ENCODE peak calls at places on chromosomes 4 and X, in four cellular contexts. V is dorsolateral prefrontal cortex, W is adrenal gland, Y is breast epithelium. X is an unnamed sample.

GRCh38 chr4:121428721-121429120 is 47.9 kb upstream of the QRFPR start:
- DNase-seq in W (no peak), V (no peak), Y (no peak), X (peak)

GRCh38 chr4:8700576-8700975 is 108.0 kb downstream of the CPZ start:
- DNase-seq in Y (no peak), W (no peak), V (no peak), X (no peak)

GRCh38 chr4:176478076-176478475 is 158.3 kb downstream of the SPCS3 start:
- DNase-seq in Y (no peak), W (no peak), V (no peak), X (peak)

GRCh38 chrX:150897371-150898319 is 823 bp downstream of the CD99L2 start:
- DNase-seq in Y (no peak), V (peak), W (no peak), X (peak)

GRCh38 chr4:78654809-78655208 is 103.2 kb downstream of the ANXA3 start:
- DNase-seq in Y (no peak), V (no peak), W (no peak), X (no peak)

GRCh38 chr4:39987505-39987904 is 9.8 kb upstream of the PDS5A start:
- DNase-seq in V (no peak), Y (no peak), W (no peak), X (no peak)

GRCh38 chr4:153683763-153684181 is 308 bp upstream of the TLR2 start:
- DNase-seq in V (no peak), Y (no peak), W (no peak), X (no peak)

GRCh38 chrX:152908486-152908885 is 10.6 kb downstream of the ZNF185 start:
- DNase-seq in W (no peak), Y (no peak), V (no peak), X (no peak)

GRCh38 chrX:56107320-56107719 is 124.8 kb upstream of the KLF8 start:
- DNase-seq in V (no peak), W (no peak), Y (no peak), X (no peak)

DNA sequence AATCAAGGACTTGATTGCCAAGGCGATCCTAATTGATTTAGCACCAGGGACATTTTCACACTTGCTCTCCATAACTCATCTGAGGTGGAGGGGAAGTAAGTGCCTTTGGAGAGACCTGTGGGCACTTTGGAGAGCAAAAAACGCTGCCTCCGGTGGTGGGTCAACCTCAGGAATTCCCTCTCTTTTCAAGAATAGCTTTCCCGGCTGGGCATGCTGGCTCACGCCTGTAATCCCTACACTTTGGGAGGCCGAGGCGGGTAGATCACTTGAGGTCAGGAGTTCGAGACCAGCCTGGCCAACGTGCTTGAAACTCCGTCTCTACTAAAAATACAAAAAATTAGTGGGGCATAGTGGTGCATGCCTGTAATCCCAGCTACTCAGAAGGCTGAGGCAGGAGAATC is 49.2 kb downstream of the PRPS1 start:
- DNase-seq in V (no peak), W (no peak), Y (no peak), X (peak)
- H3K4me3 ChIP-seq in V (no peak), W (no peak), Y (peak), X (no peak)

GRCh38 chrX:35919536-35920309 is at the start of gene CFAP47:
- DNase-seq in W (no peak), Y (no peak), V (no peak), X (peak)
- H3K4me3 ChIP-seq in W (no peak), Y (peak), V (peak), X (no peak)

GRCh38 chr4:1568855-1569460 is 115.2 kb downstream of the FAM53A start:
- DNase-seq in V (no peak), W (no peak), Y (no peak), X (no peak)
- H3K4me3 ChIP-seq in V (no peak), W (no peak), Y (no peak), X (no peak)

DNA sequence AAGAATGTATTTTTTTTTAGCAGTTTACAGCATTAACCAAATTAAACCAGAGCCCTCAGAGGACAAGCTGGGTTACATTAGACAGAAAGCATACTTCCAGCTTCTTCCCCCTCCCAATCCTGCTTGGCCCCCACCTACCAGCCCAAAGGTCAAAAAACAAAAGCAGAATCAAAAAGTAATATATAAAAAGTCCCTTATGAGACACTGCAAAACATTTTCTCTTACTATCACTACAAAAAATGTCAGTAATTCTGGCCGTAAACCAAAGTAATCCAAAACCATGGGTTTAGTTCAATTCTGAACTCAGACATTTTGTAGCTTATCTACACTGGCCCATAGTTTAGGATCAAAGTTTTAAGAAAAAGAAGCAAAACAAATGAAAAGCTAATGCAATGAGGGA is 38.0 kb downstream of the APBB2 start:
- DNase-seq in Y (no peak), V (no peak), W (no peak), X (peak)
- H3K4me3 ChIP-seq in Y (no peak), V (no peak), W (no peak), X (no peak)

X was measured in choroid plexus epithelial cell.